ENCODE peak calls at places on chromosomes 7 and 10, in five cellular contexts. H is tibial artery, Z is neural progenitor cell, J is Panc1, I is caudate nucleus. O is an unnamed sample.

GRCh38 chr7:111517441-111518037 is 44.8 kb downstream of the IMMP2L start:
- DNase-seq in H (no peak), Z (no peak), J (no peak), I (no peak), O (no peak)

GRCh38 chr7:128168667-128169210 is 72.3 kb upstream of the LEP start:
- DNase-seq in H (no peak), Z (peak; percentile 92), J (no peak), I (no peak), O (no peak)

GRCh38 chr7:17206354-17206905 is 92.0 kb upstream of the AHR start:
- DNase-seq in H (no peak), Z (no peak), J (no peak), I (no peak), O (peak; percentile 88)

GRCh38 chr7:158676171-158676840 is 28.3 kb downstream of the NCAPG2 start:
- DNase-seq in H (no peak), Z (no peak), J (no peak), I (no peak), O (no peak)

GRCh38 chr7:157692156-157693011 is 355.6 kb downstream of the DNAJB6 start:
- DNase-seq in H (no peak), Z (peak; percentile 70), J (no peak), I (no peak), O (no peak)

GRCh38 chr10:13105184-13105583 is 5.2 kb downstream of the OPTN start:
- DNase-seq in H (no peak), Z (no peak), J (no peak), I (no peak), O (no peak)

GRCh38 chr10:29746080-29746797 is 111.5 kb upstream of the SVIL start:
- DNase-seq in H (no peak), Z (no peak), J (no peak), I (no peak), O (no peak)

GRCh38 chr7:117110480-117111315 is 157.4 kb downstream of the ST7 start:
- DNase-seq in H (no peak), Z (no peak), J (no peak), I (no peak), O (no peak)

GRCh38 chr10:6716521-6716920 is 136.4 kb upstream of the PRKCQ start:
- DNase-seq in H (no peak), Z (no peak), J (no peak), I (no peak), O (no peak)

GRCh38 chr7:136139392-136139791 is 162.2 kb upstream of the MTPN start:
- DNase-seq in H (no peak), Z (no peak), J (no peak), I (no peak), O (no peak)

GRCh38 chr10:69087600-69088470 is at the start of gene SRGN:
- DNase-seq in H (peak; percentile 87), Z (no peak), J (no peak), I (peak; percentile 26), O (no peak)

GRCh38 chr7:46153951-46154787 is 233.1 kb upstream of the IGFBP3 start:
- DNase-seq in H (no peak), Z (no peak), J (no peak), I (no peak), O (peak; percentile 97)

GRCh38 chr10:119371704-119372663 is 164.6 kb downstream of the GRK5 start:
- DNase-seq in H (no peak), Z (no peak), J (no peak), I (no peak), O (no peak)

GRCh38 chr10:12466701-12467100 is 117.4 kb downstream of the CAMK1D start:
- DNase-seq in H (no peak), Z (no peak), J (no peak), I (no peak), O (no peak)

GRCh38 chr10:95477175-95477520 is 84.0 kb downstream of the SORBS1 start:
- DNase-seq in H (no peak), Z (no peak), J (no peak), I (no peak), O (no peak)

GRCh38 chr10:95480901-95481491 is 80.2 kb downstream of the SORBS1 start:
- DNase-seq in H (no peak), Z (no peak), J (no peak), I (no peak), O (no peak)

GRCh38 chr10:95480102-95480900 is 80.9 kb downstream of the SORBS1 start:
- DNase-seq in H (peak; percentile 48), Z (no peak), J (no peak), I (no peak), O (no peak)

GRCh38 chr10:95478185-95478584 is 83.0 kb downstream of the SORBS1 start:
- DNase-seq in H (no peak), Z (no peak), J (no peak), I (no peak), O (no peak)

GRCh38 chr10:95478935-95479334 is 82.2 kb downstream of the SORBS1 start:
- DNase-seq in H (peak; percentile 65), Z (no peak), J (no peak), I (no peak), O (no peak)
- H3K27ac ChIP-seq in H (peak overlapping the region; percentile 91), Z (no peak overlapping the region), J (peak overlapping the region; percentile 2), I (peak overlapping the region; percentile 92), O (no peak overlapping the region)

GRCh38 chr7:130899071-130899451 is 165.1 kb upstream of the KLF14 start:
- DNase-seq in H (no peak), Z (no peak), J (no peak), I (no peak), O (no peak)

GRCh38 chr7:130899638-130900401 is 165.8 kb upstream of the KLF14 start:
- DNase-seq in H (no peak), Z (no peak), J (peak; percentile 72), I (no peak), O (no peak)

GRCh38 chr7:130896898-130897514 is 163.0 kb upstream of the KLF14 start:
- DNase-seq in H (no peak), Z (peak; percentile 85), J (no peak), I (peak; percentile 82), O (no peak)

GRCh38 chr7:130896051-130896881 is 162.3 kb upstream of the KLF14 start:
- DNase-seq in H (no peak), Z (no peak), J (peak; percentile 72), I (no peak), O (no peak)

GRCh38 chr7:130897515-130898419 is 163.8 kb upstream of the KLF14 start:
- DNase-seq in H (no peak), Z (no peak), J (no peak), I (no peak), O (no peak)
- H3K27ac ChIP-seq in H (peak overlapping the region; percentile 73), Z (no peak overlapping the region), J (peak overlapping the region; percentile 100), I (peak overlapping the region; percentile 85), O (peak overlapping the region; percentile 100)

DNA sequence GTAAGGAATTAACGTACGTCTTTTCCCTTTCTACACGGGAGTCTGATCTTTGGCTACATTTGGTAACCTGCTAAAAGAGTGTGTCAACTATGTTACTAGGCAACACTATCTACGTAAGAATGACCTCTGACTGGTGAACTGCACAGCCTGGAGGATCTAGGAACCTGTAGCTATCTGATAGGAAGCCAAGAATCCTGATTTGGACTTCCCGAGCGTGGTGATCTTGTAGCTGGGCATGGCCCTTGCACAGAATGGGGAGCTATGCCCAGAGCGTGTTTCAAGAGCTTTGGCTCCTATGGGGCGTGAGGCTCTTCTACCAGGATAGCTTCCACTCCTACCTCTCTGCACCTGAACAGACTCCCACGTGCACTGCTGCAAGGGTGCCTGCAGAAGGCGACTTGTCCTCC is 157.5 kb downstream of the TAX1BP1 start:
- DNase-seq in H (no peak), Z (no peak), J (no peak), I (no peak), O (no peak)
- H3K27ac ChIP-seq in H (no peak overlapping the region), Z (no peak overlapping the region), J (no peak overlapping the region), I (no peak overlapping the region), O (no peak overlapping the region)

GRCh38 chr10:22339761-22340361 is 5.4 kb upstream of the SPAG6 start:
- DNase-seq in H (no peak), Z (no peak), J (no peak), I (no peak), O (no peak)
- H3K27ac ChIP-seq in H (peak overlapping the region; percentile 96), Z (no peak overlapping the region), J (peak overlapping the region; percentile 77), I (peak overlapping the region; percentile 56), O (peak overlapping the region; percentile 79)

O was measured in epithelial cell of prostate.